ENCODE peak calls at places on chromosomes 16 and 17, in nine cellular contexts. F is ovary; Z is GM23248; O is heart right ventricle; H is thoracic aorta; M is iPS DF 6.9; K is CD4-positive, alpha-beta memory T cell; W is endodermal cell; A is tibial artery. D is an unnamed sample.

GRCh38 chr17:30312218-30312617 is 20.5 kb upstream of the BLMH start:
- DNase-seq in A (no peak), H (no peak), K (no peak), O (no peak), Z (no peak), F (no peak), W (no peak), M (no peak), D (no peak)

GRCh38 chr16:73354426-73354825 is 306.5 kb upstream of the ZFHX3 start:
- DNase-seq in O (no peak), K (no peak), M (no peak), H (no peak), F (no peak), W (no peak), Z (no peak), A (no peak), D (no peak)

GRCh38 chr16:4515611-4516233 is 22.9 kb downstream of the CDIP1 start:
- DNase-seq in M (no peak), A (no peak), H (no peak), K (no peak), O (no peak), W (no peak), F (no peak), Z (no peak), D (no peak)

GRCh38 chr16:57720142-57720575 is 15.4 kb upstream of the KATNB1 start:
- DNase-seq in W (peak; percentile 82), O (peak; percentile 54), M (no peak), A (no peak), H (no peak), F (no peak), Z (peak; percentile 74), K (no peak), D (no peak)

GRCh38 chr16:49491736-49492089 is 118.1 kb downstream of the C16orf78 start:
- DNase-seq in W (peak; percentile 90), O (peak; percentile 50), Z (no peak), F (peak; percentile 42), A (peak; percentile 44), M (peak; percentile 39), H (no peak), K (no peak), D (peak; percentile 36)

GRCh38 chr16:23587726-23588125 is 8.4 kb downstream of the NDUFAB1 start:
- DNase-seq in F (no peak), O (peak; percentile 30), K (no peak), A (no peak), H (no peak), M (no peak), W (no peak), Z (peak; percentile 85), D (peak; percentile 36)

GRCh38 chr17:67121317-67121887 is 77.0 kb downstream of the CACNG1 start:
- DNase-seq in Z (no peak), F (no peak), W (no peak), A (no peak), H (no peak), K (no peak), O (no peak), M (no peak), D (no peak)

GRCh38 chr16:15041260-15042011 is 14.4 kb downstream of the NTAN1 start:
- DNase-seq in F (peak; percentile 76), A (peak; percentile 87), W (peak; percentile 76), Z (peak; percentile 94), O (peak; percentile 82), K (no peak), M (no peak), H (peak; percentile 55), D (peak; percentile 81)

GRCh38 chr16:88338111-88338510 is 44.6 kb upstream of the ZNF469 start:
- DNase-seq in H (no peak), A (no peak), M (peak; percentile 50), O (no peak), W (no peak), Z (no peak), F (no peak), K (no peak), D (no peak)

GRCh38 chr16:28935924-28936783 is 4.4 kb downstream of the CD19 start:
- DNase-seq in F (peak; percentile 76), A (peak; percentile 77), H (peak; percentile 40), O (peak; percentile 85), Z (peak; percentile 76), W (peak; percentile 96), M (peak; percentile 74), K (peak; percentile 85), D (peak; percentile 76)
- H3K27ac ChIP-seq in F (no peak overlapping the region), A (no peak overlapping the region), H (no peak overlapping the region), O (no peak overlapping the region), Z (no peak overlapping the region), W (no peak overlapping the region), M (no peak overlapping the region), K (no peak overlapping the region), D (no peak overlapping the region)

GRCh38 chr16:3256146-3256875 is at the start of gene MEFV:
- DNase-seq in K (no peak), M (no peak), O (no peak), F (no peak), H (no peak), A (peak; percentile 51), Z (peak; percentile 36), W (no peak), D (no peak)
- H3K4me3 ChIP-seq in K (no peak within 1 kb of the TSS), M (no peak within 1 kb of the TSS), O (peak within 1 kb of the TSS; percentile 12), F (no peak within 1 kb of the TSS), H (peak within 1 kb of the TSS; percentile 31), A (peak within 1 kb of the TSS; percentile 14), Z (no peak within 1 kb of the TSS), W (no peak within 1 kb of the TSS), D (peak within 1 kb of the TSS; percentile 21)

DNA sequence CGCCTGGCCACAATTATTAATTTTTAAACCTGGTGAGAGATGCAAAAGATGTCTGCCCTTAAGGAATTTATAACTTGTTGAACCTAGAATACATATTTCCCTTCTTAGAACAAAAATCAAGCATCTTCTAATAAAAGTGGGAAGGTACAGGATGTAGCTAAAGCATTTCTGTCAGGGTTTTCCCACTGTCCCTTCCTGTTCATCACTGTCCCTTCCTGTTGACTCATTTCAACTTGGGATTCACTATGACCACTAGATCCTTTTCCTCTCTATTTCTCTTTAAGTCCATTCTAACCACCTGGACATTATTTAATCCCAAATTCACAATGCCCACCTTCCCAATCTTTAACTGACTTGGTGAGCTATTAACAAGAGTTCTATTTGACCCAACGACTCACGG is 33.9 kb upstream of the CDRT4 start:
- DNase-seq in F (no peak), K (no peak), W (no peak), H (no peak), O (no peak), M (no peak), Z (no peak), A (no peak), D (no peak)
- H3K27ac ChIP-seq in F (no peak overlapping the region), K (no peak overlapping the region), W (no peak overlapping the region), H (no peak overlapping the region), O (no peak overlapping the region), M (no peak overlapping the region), Z (no peak overlapping the region), A (no peak overlapping the region), D (peak overlapping the region; percentile 90)

GRCh38 chr17:82962163-82962720 is 117.2 kb upstream of the METRNL start:
- DNase-seq in W (no peak), A (no peak), F (peak; percentile 6), K (no peak), H (no peak), M (no peak), O (no peak), Z (peak; percentile 74), D (no peak)
- H3K4me3 ChIP-seq in W (no peak overlapping the region), A (no peak overlapping the region), F (no peak overlapping the region), K (no peak overlapping the region), H (no peak overlapping the region), M (no peak overlapping the region), O (no peak overlapping the region), Z (no peak overlapping the region), D (no peak overlapping the region)